ENCODE peak calls at places on chromosomes 11 and 22, in ten cellular contexts. Z is pancreas; N is neuronal stem cell; X is keratinocyte; J is heart left ventricle; C is uterus; G is CD8-positive, alpha-beta memory T cell; B is mesenchymal stem cell; E is iPS DF 6.9; U is heart right ventricle. S is an unnamed sample.

GRCh38 chr11:128048121-128048520 is 539.2 kb downstream of the ETS1 start:
- DNase-seq in B (no peak), G (no peak), X (no peak), C (no peak), E (no peak), N (no peak), Z (no peak), U (no peak), J (no peak), S (no peak)

GRCh38 chr22:37230673-37231405 is 13.2 kb downstream of the RAC2 start:
- DNase-seq in U (no peak), G (peak; percentile 46), B (no peak), C (no peak), X (no peak), N (no peak), E (no peak), J (no peak), Z (no peak), S (peak; percentile 60)

GRCh38 chr11:130711193-130711592 is 205.1 kb downstream of the SNX19 start:
- DNase-seq in B (peak; percentile 52), N (no peak), E (no peak), U (no peak), J (no peak), G (no peak), Z (no peak), X (no peak), C (no peak), S (no peak)

GRCh38 chr22:44570476-44571445 is 72.7 kb upstream of the RTL6 start:
- DNase-seq in U (no peak), Z (no peak), X (no peak), E (no peak), J (no peak), G (no peak), B (no peak), N (no peak), C (no peak), S (peak; percentile 47)

GRCh38 chr11:62402226-62402625 is 16.6 kb upstream of the SCGB1A1 start:
- DNase-seq in G (peak; percentile 12), X (no peak), J (peak; percentile 64), Z (peak; percentile 39), E (no peak), N (no peak), B (no peak), C (peak; percentile 83), U (peak; percentile 61), S (peak; percentile 74)

GRCh38 chr11:130785376-130786110 is 130.7 kb downstream of the SNX19 start:
- DNase-seq in U (no peak), G (no peak), Z (no peak), N (peak; percentile 53), X (no peak), B (peak; percentile 90), E (no peak), J (no peak), C (no peak), S (no peak)

GRCh38 chr22:42368379-42369249 is 63.6 kb downstream of the NFAM1 start:
- DNase-seq in U (no peak), G (peak; percentile 6), Z (no peak), N (no peak), C (peak; percentile 39), J (no peak), E (no peak), B (no peak), X (no peak), S (no peak)

GRCh38 chr11:120209750-120210650 is 832 bp upstream of the OAF start:
- DNase-seq in C (no peak), Z (no peak), N (no peak), B (peak; percentile 30), X (no peak), U (no peak), J (no peak), E (no peak), G (no peak), S (no peak)

GRCh38 chr11:100576044-100577021 is 110.8 kb upstream of the ARHGAP42 start:
- DNase-seq in N (peak; percentile 30), U (no peak), J (peak; percentile 12), C (no peak), B (peak; percentile 72), G (no peak), X (no peak), Z (no peak), E (no peak), S (no peak)

GRCh38 chr11:97739892-97740782 is 1280.6 kb upstream of the CNTN5 start:
- DNase-seq in G (no peak), X (no peak), B (peak; percentile 87), Z (no peak), U (no peak), C (no peak), N (no peak), J (no peak), E (no peak), S (no peak)

GRCh38 chr11:1200611-1201191 is 22.2 kb upstream of the MUC5B start:
- DNase-seq in J (peak; percentile 3), X (no peak), G (no peak), C (no peak), N (no peak), B (no peak), Z (peak; percentile 8), E (no peak), U (no peak), S (peak; percentile 51)

GRCh38 chr22:22709719-22710445 is 65.5 kb downstream of the GGTLC2 start:
- DNase-seq in E (no peak), X (no peak), C (no peak), B (no peak), N (no peak), J (no peak), U (no peak), Z (no peak), G (no peak), S (no peak)

GRCh38 chr11:26078217-26078821 is 253.6 kb upstream of the ANO3 start:
- DNase-seq in B (peak; percentile 18), J (no peak), Z (no peak), G (no peak), X (no peak), E (no peak), N (no peak), C (no peak), U (no peak), S (no peak)

GRCh38 chr11:76190376-76190775 is 15.9 kb downstream of the WNT11 start:
- DNase-seq in B (no peak), N (no peak), X (no peak), J (no peak), Z (no peak), E (no peak), U (no peak), C (no peak), G (no peak), S (no peak)

GRCh38 chr11:16987205-16987568 is 27.0 kb downstream of the PLEKHA7 start:
- DNase-seq in N (no peak), G (no peak), U (peak; percentile 27), X (no peak), B (no peak), J (no peak), C (no peak), E (peak; percentile 37), Z (peak; percentile 79), S (no peak)

GRCh38 chr11:44797886-44798683 is 71.3 kb downstream of the TSPAN18 start:
- DNase-seq in Z (no peak), E (peak; percentile 50), U (no peak), B (peak; percentile 84), X (no peak), G (no peak), N (no peak), J (no peak), C (no peak), S (peak; percentile 22)

DNA sequence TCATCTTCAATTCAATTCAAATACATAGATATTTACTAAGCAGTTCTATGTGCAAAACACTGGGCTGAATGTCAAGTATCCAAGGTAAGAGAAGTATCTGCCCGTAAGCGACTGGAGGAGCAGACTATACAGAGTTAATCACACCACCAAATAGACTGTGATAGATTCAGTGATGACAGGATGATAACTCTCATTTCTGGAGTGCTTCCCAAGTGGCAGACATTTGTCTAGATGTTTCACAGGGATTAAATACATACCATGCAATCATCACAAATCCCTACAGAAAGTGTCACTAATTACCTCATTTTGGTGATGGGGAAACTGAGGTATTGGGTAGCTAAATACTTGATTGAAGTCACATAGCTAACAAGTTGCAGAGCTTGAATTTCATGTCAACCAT is 508.7 kb upstream of the TENM4 start:
- DNase-seq in E (no peak), C (no peak), J (no peak), N (no peak), G (no peak), Z (no peak), B (no peak), U (no peak), X (no peak), S (no peak)
- H3K4me3 ChIP-seq in E (no peak overlapping the region), C (no peak overlapping the region), J (no peak overlapping the region), N (no peak overlapping the region), G (no peak overlapping the region), Z (no peak overlapping the region), B (no peak overlapping the region), U (no peak overlapping the region), X (no peak overlapping the region), S (no peak overlapping the region)

DNA sequence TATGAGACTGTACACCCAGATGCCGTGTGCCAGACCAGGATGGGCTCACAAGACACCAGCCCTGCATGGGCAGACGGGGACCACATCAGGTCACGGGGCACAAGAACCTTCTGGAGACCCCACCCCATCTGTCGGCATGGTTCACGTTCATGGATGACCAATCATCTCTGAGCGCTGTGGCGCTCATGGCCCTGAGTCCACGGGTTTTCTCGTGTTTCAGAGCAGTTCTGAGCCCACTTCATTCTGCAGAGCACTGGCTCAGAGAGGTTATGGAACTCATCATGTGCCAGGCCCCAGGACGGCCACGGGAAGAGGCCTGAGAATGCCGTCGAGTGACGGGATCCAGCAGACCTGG is 63.0 kb upstream of the PPARA start:
- DNase-seq in B (no peak), U (no peak), C (no peak), G (no peak), Z (no peak), E (no peak), X (no peak), N (no peak), J (no peak), S (no peak)
- H3K4me3 ChIP-seq in B (peak overlapping the region; percentile 92), U (peak overlapping the region; percentile 39), C (peak overlapping the region; percentile 88), G (no peak overlapping the region), Z (peak overlapping the region; percentile 4), E (no peak overlapping the region), X (peak overlapping the region; percentile 96), N (no peak overlapping the region), J (peak overlapping the region; percentile 25), S (peak overlapping the region; percentile 25)

GRCh38 chr22:25718109-25718830 is 23.7 kb upstream of the MYO18B start:
- DNase-seq in E (no peak), C (no peak), Z (no peak), G (no peak), U (no peak), J (no peak), B (no peak), X (no peak), N (no peak), S (no peak)
- H3K4me3 ChIP-seq in E (no peak overlapping the region), C (no peak overlapping the region), Z (no peak overlapping the region), G (no peak overlapping the region), U (no peak overlapping the region), J (no peak overlapping the region), B (no peak overlapping the region), X (no peak overlapping the region), N (no peak overlapping the region), S (no peak overlapping the region)

DNA sequence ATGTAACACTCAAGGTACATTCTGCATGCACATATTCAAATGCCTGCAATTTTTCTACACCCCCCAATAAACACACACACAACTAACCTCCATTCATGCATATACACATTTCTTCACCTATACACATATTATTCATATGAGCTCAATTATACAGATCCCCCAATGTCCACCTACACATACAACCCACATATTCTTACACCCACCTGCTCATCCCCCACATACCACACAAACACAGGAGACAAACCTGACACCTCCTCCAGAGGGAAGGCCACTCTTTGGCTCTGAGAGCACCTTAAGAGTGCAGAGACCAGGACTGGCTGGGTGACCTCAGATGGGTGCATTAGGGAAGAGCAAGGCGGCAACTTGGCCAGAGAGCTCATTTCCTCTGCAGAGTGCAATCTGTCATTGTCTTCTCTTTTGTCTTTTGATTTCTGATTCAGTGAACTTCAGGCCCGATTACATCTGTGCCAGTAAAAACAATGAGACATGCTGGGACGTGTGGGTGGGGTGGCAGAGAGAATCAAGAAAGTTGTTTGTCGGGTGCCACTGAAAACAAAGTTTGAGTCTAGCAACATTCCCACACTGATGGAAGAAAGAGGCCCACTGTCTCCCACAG is 208.4 kb downstream of the NXPE2 start:
- DNase-seq in N (no peak), X (no peak), E (no peak), J (no peak), U (no peak), Z (no peak), B (no peak), G (no peak), C (no peak), S (no peak)
- H3K4me3 ChIP-seq in N (no peak overlapping the region), X (no peak overlapping the region), E (no peak overlapping the region), J (no peak overlapping the region), U (no peak overlapping the region), Z (no peak overlapping the region), B (no peak overlapping the region), G (no peak overlapping the region), C (no peak overlapping the region), S (no peak overlapping the region)